ENCODE peak calls at places on chromosomes 4 and X, in six cellular contexts. T, A, Q, E, R and K are unnamed samples.

GRCh38 chrX:46704767-46705386 is 54.0 kb downstream of the SLC9A7 start:
- DNase-seq in A (no peak), T (no peak), R (no peak), Q (no peak), E (peak), K (no peak)

GRCh38 chrX:16839224-16839851 is 30.8 kb downstream of the RBBP7 start:
- DNase-seq in R (no peak), T (no peak), E (no peak), Q (no peak), A (no peak), K (no peak)

GRCh38 chr4:168360271-168360670 is 41.7 kb upstream of the DDX60 start:
- DNase-seq in Q (no peak), A (no peak), T (no peak), E (no peak), R (no peak), K (no peak)

GRCh38 chr4:100095729-100096595 is 94.3 kb downstream of the DDIT4L start:
- DNase-seq in R (peak), E (peak), A (peak), T (peak), Q (peak), K (no peak)

GRCh38 chrX:39507034-39507433 is 590.7 kb downstream of the BCOR start:
- DNase-seq in E (no peak), T (no peak), R (no peak), A (no peak), Q (no peak), K (no peak)

GRCh38 chr4:3371038-3371437 is 70.7 kb upstream of the HGFAC start:
- DNase-seq in Q (no peak), E (no peak), T (no peak), A (no peak), R (no peak), K (no peak)

GRCh38 chr4:138953962-138954371 is 61.6 kb upstream of the NOCT start:
- DNase-seq in E (peak), R (no peak), T (peak), A (peak), Q (no peak), K (no peak)

GRCh38 chrX:110964761-110965160 is 131.2 kb upstream of the PAK3 start:
- DNase-seq in E (no peak), R (no peak), A (no peak), T (no peak), Q (no peak), K (peak)

GRCh38 chr4:163654621-163655020 is 160.1 kb downstream of the TMA16 start:
- DNase-seq in A (no peak), T (no peak), E (no peak), R (no peak), Q (no peak), K (no peak)

GRCh38 chrX:49166914-49167739 is 4.6 kb downstream of the MAGIX start:
- DNase-seq in E (peak), R (no peak), Q (peak), A (peak), T (no peak), K (no peak)

GRCh38 chr4:2794707-2795557 is 2.0 kb downstream of the SH3BP2 start:
- DNase-seq in Q (peak), A (peak), T (no peak), R (no peak), E (peak), K (peak)

GRCh38 chr4:20075479-20075878 is 176.2 kb upstream of the SLIT2 start:
- DNase-seq in Q (no peak), T (no peak), R (no peak), A (no peak), E (no peak), K (no peak)

GRCh38 chr4:64095398-64095797 is 313.9 kb downstream of the TECRL start:
- DNase-seq in E (no peak), T (no peak), A (no peak), R (no peak), Q (no peak), K (no peak)

DNA sequence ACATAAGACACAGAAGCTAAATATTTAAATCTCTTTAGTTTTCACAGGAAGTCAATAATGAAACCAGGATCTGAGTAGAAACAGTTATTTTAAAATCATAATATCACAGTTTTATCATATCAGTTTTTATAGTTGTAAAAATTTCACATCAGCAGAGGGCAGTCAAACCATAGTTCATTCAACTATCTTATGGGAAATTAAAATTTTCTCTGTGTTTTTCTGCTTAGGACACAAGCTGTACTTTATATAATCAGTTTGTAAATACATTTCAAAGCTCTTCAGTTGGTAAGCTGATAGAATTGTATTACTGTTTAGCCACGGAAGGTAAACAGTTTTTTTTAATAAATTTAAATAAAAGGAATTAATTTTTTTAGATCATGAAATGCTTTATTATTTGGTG is 204.8 kb upstream of the NUDT6 start:
- DNase-seq in Q (no peak), A (no peak), T (no peak), E (no peak), R (no peak), K (no peak)
- TF ChIP-seq CTCF in Q (no peak), A (peak), T (peak), E (no peak), R (no peak), K (peak)

GRCh38 chrX:53089224-53089842 is 4.6 kb upstream of the KANTR start:
- DNase-seq in T (no peak), E (peak), Q (no peak), A (peak), R (no peak), K (peak)
- H3K27ac ChIP-seq in T (peak), E (peak), Q (no peak), A (peak), R (no peak), K (peak)

DNA sequence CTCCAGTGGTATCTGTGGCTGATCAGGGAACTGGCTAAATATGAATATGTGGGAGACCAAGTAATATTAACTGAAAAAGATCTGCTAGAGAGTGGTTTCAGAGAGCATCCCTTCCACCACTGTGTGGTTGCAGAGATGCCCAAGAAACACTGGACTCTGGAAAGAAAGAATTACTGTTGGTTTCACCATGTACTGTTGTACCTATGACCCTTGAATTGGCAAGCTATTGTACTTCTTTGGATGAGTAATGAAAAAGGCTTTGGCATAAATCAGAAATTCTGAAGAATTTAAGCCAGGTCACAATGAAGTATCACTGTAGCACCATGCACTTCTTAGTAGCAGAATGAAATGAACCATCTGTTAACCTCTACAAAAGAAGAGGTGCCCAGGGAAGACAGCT is 134.4 kb upstream of the INTU start:
- DNase-seq in A (no peak), T (no peak), Q (no peak), R (no peak), E (no peak), K (no peak)
- TF ChIP-seq CTCF in A (no peak), T (no peak), Q (no peak), R (no peak), E (no peak), K (no peak)

GRCh38 chrX:15738686-15739016 is 581 bp downstream of the CA5B start:
- DNase-seq in Q (no peak), R (no peak), E (no peak), T (no peak), A (no peak), K (no peak)
- H3K27ac ChIP-seq in Q (no peak), R (no peak), E (no peak), T (no peak), A (peak), K (no peak)

DNA sequence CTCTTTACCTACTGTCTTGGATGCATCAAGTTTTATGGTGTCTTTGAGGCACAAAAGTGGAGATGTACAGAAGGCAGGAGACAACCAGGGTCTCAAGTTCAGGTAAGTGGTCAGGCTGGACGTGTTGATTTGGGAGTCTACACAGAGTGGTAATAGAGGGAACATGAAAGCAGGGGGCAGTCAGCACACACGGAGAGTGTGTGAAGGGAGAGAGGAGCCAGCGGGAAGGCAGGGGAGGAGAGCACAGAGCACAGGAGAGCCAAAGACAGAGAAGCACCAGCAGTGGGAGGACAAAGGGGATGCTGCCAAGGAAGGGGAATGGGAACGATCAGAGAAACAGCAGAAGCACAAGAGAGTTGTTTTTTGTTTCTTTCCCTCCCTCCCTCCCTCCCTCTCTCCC is 32.9 kb downstream of the TMEM150C start:
- DNase-seq in E (no peak), A (no peak), R (peak), T (no peak), Q (no peak), K (no peak)
- TF ChIP-seq CTCF in E (no peak), A (no peak), R (peak), T (no peak), Q (no peak), K (no peak)

GRCh38 chr4:164819366-164819765 is 57.6 kb upstream of the APELA start:
- DNase-seq in Q (no peak), A (no peak), R (no peak), E (no peak), T (no peak), K (no peak)

GRCh38 chr4:164821711-164822110 is 55.3 kb upstream of the APELA start:
- DNase-seq in E (no peak), T (no peak), R (no peak), A (no peak), Q (no peak), K (no peak)

GRCh38 chr4:164815711-164816110 is 61.3 kb upstream of the APELA start:
- DNase-seq in Q (no peak), R (no peak), A (no peak), E (no peak), T (no peak), K (no peak)
- H3K27ac ChIP-seq in Q (no peak), R (no peak), A (no peak), E (no peak), T (no peak), K (no peak)

GRCh38 chr4:88938138-88938537 is 118.8 kb downstream of the FAM13A start:
- DNase-seq in A (no peak), R (no peak), T (peak), Q (no peak), E (peak), K (no peak)
- TF ChIP-seq CTCF in A (no peak), R (no peak), T (no peak), Q (no peak), E (no peak), K (no peak)

DNA sequence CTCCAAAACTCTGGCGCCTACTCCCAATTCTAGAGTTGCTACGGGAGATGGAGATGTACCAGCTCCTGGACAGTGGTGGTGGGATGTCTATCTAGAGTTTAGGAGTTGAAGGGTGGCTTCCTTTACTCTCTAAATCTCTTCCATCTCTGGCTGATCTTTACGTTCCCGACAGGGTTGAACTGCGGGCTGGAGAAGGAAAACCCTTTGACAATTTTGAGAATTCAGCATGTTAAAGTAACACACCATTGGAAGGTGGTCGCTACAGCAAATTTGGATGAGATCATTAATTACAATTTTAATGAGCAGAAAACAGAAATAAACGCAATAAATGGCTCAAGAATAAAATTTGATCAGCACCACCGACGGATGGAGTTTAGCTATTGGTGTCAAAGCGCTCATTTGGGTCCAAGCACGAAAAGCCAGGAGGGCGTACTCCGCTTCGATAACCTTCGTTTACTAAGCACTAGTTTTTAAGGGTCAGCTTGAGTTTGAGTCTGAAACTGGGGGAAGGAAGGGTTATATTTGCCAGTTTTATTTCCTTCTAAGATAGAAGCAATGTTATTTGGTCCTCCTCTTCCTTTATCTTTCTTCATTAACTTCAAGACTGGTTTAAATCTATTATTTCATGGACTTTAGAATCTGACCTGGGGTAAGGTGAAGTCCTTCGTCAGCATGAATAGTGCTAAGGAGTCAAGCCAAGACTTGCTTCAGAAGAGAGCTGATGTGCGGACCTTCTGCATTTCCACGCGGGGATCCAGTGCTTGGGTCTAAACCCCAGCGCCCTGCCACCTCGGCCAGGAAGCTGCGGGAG is 1.5 kb upstream of the NKX6-1 start:
- DNase-seq in T (no peak), R (no peak), Q (no peak), A (no peak), E (no peak), K (no peak)
- H3K27ac ChIP-seq in T (no peak), R (no peak), Q (no peak), A (no peak), E (no peak), K (no peak)